ENCODE peak calls at places on chromosome 18, in five cellular contexts. W, L, M, Q and J are unnamed samples.

GRCh38 chr18:58538604-58539386 is 90.1 kb downstream of the ALPK2 start:
- DNase-seq in W (no peak), L (no peak), M (no peak), Q (no peak), J (no peak)

GRCh38 chr18:69631281-69631680 is 230.6 kb downstream of the DOK6 start:
- DNase-seq in W (no peak), L (no peak), M (peak), Q (no peak), J (no peak)

GRCh38 chr18:64330976-64331375 is 182.1 kb upstream of the LINC00305 start:
- DNase-seq in W (no peak), L (no peak), M (no peak), Q (no peak), J (no peak)

GRCh38 chr18:212780-213179 is 54.4 kb downstream of the USP14 start:
- DNase-seq in W (no peak), L (no peak), M (no peak), Q (no peak), J (no peak)

GRCh38 chr18:9741821-9742541 is 33.9 kb downstream of the RAB31 start:
- DNase-seq in W (no peak), L (peak), M (peak), Q (peak), J (no peak)

GRCh38 chr18:8793445-8794132 is 88.2 kb downstream of the MTCL1 start:
- DNase-seq in W (no peak), L (peak), M (no peak), Q (no peak), J (no peak)

GRCh38 chr18:23887035-23887434 is 127.5 kb upstream of the TTC39C start:
- DNase-seq in W (no peak), L (no peak), M (peak), Q (no peak), J (no peak)

GRCh38 chr18:38406625-38407024 is 841.0 kb upstream of the CELF4 start:
- DNase-seq in W (no peak), L (no peak), M (no peak), Q (no peak), J (no peak)

GRCh38 chr18:67600781-67601180 is 84.3 kb upstream of the DSEL start:
- DNase-seq in W (no peak), L (no peak), M (no peak), Q (no peak), J (no peak)

GRCh38 chr18:22933958-22934423 is 863 bp downstream of the RBBP8 start:
- DNase-seq in W (no peak), L (no peak), M (no peak), Q (no peak), J (no peak)

GRCh38 chr18:48035556-48035860 is 105.0 kb upstream of the SMAD2 start:
- DNase-seq in W (no peak), L (no peak), M (no peak), Q (no peak), J (no peak)

GRCh38 chr18:79199691-79200374 is 130.6 kb downstream of the ATP9B start:
- DNase-seq in W (peak), L (no peak), M (peak), Q (no peak), J (no peak)

GRCh38 chr18:199768-200167 is 41.4 kb downstream of the USP14 start:
- DNase-seq in W (no peak), L (peak), M (no peak), Q (no peak), J (no peak)

GRCh38 chr18:54647176-54647575 is 56.1 kb downstream of the DYNAP start:
- DNase-seq in W (peak), L (peak), M (no peak), Q (peak), J (peak)

GRCh38 chr18:79540914-79541301 is 138.7 kb upstream of the CTDP1 start:
- DNase-seq in W (no peak), L (no peak), M (no peak), Q (no peak), J (no peak)

GRCh38 chr18:5464241-5464640 is 79.6 kb downstream of the EPB41L3 start:
- DNase-seq in W (no peak), L (no peak), M (peak), Q (no peak), J (no peak)

DNA sequence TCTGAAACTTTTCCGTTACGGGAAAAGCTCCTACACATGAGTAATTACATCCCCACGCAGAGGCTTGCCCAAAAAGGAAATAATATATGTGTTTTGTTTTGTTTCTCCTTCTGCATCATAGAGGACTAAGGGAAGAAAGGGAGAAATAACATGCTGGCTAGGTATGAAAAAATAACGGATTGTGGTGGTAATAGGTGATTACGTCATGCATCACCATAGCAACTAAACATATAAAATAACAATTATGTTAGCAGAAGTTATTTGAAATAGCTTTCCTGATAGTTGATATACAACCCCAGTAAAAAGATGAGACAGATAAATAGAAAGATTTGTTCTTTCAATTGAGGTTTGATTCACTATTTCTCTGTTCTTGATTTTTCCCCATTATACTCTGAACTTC is 518.0 kb downstream of the ZNF516 start:
- DNase-seq in W (no peak), L (no peak), M (peak), Q (no peak), J (no peak)
- TF ChIP-seq CTCF in W (no peak), L (no peak), M (no peak), Q (no peak), J (no peak)

GRCh38 chr18:43785145-43785544 is 507.9 kb upstream of the SYT4 start:
- DNase-seq in W (no peak), L (no peak), M (no peak), Q (no peak), J (no peak)

GRCh38 chr18:43786893-43787292 is 509.6 kb upstream of the SYT4 start:
- DNase-seq in W (no peak), L (no peak), M (no peak), Q (no peak), J (no peak)

GRCh38 chr18:43793910-43794309 is 516.6 kb upstream of the SYT4 start:
- DNase-seq in W (no peak), L (no peak), M (no peak), Q (no peak), J (no peak)

GRCh38 chr18:43794363-43794762 is 517.1 kb upstream of the SYT4 start:
- DNase-seq in W (no peak), L (no peak), M (no peak), Q (no peak), J (no peak)

DNA sequence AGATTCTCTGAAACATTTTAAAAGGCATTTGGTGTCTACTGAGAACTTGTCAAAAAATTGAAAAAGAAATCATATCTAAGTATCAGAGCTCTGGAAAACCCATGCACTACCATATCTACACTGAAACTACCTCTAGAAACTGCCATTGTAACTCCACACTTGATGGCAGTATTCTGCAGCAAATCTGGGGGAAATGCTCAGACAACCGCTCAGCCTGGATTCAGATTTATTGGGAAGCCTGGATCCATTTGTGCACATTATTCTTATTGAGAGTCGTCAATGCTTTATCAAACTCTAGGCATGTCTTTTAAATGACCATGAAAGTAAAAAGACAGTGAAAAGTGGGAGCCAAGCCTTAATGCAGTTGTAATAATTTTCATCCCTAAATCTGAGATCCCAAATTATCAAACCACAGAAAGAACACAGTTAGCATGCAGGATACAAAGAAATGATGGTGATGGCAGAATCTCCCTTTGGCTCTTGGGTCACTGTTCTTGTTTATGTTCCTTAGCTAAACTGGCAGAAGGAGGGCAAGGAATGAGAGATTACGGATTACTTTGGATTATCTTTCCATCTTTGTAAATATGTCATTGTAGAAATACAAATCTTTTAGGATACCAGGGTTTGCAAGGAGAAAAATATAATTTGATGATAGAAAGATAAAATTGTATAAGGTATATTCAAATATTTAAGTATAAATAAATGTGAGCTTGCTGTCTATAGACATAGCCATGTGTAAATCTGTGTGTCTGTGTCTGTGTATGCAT is 512.1 kb upstream of the SYT4 start:
- DNase-seq in W (no peak), L (no peak), M (peak), Q (peak), J (no peak)
- TF ChIP-seq CTCF in W (no peak), L (peak), M (peak), Q (peak), J (no peak)

GRCh38 chr18:35999925-36000324 is 27.4 kb downstream of the RMP24 start:
- DNase-seq in W (no peak), L (no peak), M (peak), Q (no peak), J (no peak)

GRCh38 chr18:35993013-35993412 is 20.5 kb downstream of the RMP24 start:
- DNase-seq in W (no peak), L (no peak), M (no peak), Q (no peak), J (no peak)

DNA sequence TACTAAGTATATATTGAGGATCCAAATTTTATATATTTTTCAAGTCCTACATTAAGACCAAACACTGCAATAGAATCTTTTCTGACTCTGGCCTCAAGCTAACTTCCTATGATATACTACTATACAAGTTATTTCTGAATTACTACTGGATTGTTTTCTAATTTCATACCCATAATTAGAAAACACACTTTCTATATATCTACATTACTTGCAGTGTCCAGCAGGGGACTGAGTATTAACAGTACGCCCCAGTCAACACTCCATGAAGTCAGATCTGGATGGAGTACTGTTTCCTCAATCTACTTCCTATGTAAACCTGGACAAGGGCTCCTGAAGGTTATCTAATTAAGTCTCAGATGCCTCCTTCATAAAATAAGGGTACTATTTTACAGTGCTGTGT is 26.5 kb downstream of the RMP24 start:
- DNase-seq in W (no peak), L (no peak), M (no peak), Q (no peak), J (no peak)
- TF ChIP-seq CTCF in W (peak), L (peak), M (peak), Q (peak), J (no peak)

DNA sequence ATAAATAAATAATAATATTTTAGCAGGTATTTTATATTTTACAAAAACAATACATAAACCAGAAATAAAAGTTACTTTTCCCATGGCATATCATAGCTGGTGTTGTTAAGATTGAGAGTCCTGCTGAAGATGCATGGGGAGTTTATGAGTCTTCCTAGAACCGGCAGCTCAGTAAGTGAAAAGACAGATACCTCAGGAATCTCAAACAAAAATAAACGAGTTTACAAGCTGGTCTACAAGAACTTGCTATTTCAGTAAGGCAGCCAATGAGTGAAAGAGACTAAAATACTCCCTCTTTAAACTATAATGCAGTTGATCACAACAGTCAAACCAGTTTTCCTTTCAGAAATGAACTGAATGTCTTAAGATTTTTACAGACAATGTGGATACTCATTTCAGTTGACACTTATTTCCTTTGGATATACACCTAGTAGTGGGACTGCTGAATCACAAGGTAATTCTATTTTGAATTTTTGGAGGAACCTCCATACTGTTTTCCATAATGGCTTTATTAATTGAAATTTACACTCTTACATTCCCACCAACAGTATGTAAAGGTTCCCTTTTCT is 8.9 kb downstream of the GAREM1 start:
- DNase-seq in W (no peak), L (no peak), M (no peak), Q (no peak), J (no peak)
- TF ChIP-seq CTCF in W (no peak), L (no peak), M (no peak), Q (no peak), J (no peak)

DNA sequence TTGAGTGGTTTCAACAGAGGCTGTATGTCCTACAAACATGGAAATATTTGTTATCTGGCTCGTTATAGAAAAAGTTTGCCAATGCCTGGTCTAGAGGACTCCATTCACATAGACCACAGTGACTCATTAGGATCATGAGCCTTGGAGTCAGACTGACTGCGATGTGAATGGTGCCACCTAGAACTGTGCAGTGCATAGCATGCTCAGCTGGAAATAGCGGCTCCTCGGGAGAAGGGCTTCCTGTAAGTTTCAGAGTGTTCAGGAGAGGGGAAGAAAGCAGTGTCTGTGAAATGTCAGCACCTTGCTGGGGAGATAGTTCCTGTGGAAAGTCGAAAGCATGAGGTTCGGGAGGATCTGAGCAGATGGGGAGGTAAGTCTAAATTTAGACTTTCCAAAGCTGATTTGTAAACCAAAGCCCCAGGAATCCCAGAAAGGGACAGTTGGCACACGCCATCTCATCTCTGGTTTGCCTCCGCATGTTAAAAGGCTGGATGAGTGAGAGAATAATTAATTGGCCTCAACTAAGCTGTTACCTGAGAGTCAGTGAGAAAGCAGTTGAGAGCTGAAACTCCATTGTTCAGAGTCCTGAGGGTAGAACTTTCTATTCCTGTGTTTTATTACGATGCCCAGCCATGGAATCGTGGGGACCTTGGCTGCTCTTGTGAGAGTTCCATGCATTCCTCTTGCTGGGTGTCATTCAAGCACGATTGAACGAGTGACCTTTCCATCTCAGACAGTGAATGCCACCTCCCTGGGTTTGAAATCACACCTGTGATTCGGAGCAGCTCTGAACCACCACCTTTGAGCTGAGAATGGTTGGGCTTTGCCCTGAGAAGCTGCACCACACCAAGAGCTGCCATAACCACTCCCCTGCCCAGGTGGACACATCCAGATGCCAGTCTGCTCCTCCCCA is 99.5 kb downstream of the MAPK4 start:
- DNase-seq in W (no peak), L (peak), M (no peak), Q (no peak), J (no peak)
- TF ChIP-seq CTCF in W (no peak), L (no peak), M (no peak), Q (no peak), J (no peak)

GRCh38 chr18:57060814-57061213 is 86.1 kb upstream of the BOD1L2 start:
- DNase-seq in W (no peak), L (no peak), M (no peak), Q (no peak), J (no peak)

GRCh38 chr18:57059366-57059765 is 87.5 kb upstream of the BOD1L2 start:
- DNase-seq in W (no peak), L (no peak), M (no peak), Q (no peak), J (no peak)

GRCh38 chr18:57062178-57062577 is 84.7 kb upstream of the BOD1L2 start:
- DNase-seq in W (no peak), L (no peak), M (no peak), Q (no peak), J (no peak)

GRCh38 chr18:57057890-57058289 is 89.0 kb upstream of the BOD1L2 start:
- DNase-seq in W (no peak), L (no peak), M (no peak), Q (no peak), J (no peak)

GRCh38 chr18:57058734-57059133 is 88.2 kb upstream of the BOD1L2 start:
- DNase-seq in W (no peak), L (no peak), M (no peak), Q (no peak), J (no peak)
- TF ChIP-seq CTCF in W (no peak), L (no peak), M (no peak), Q (no peak), J (no peak)

GRCh38 chr18:36402765-36403396 is 105.4 kb downstream of the FHOD3 start:
- DNase-seq in W (no peak), L (no peak), M (peak), Q (no peak), J (no peak)
- TF ChIP-seq CTCF in W (no peak), L (no peak), M (no peak), Q (no peak), J (no peak)